ENCODE peak calls at places on chromosomes 2 and 18, in four cellular contexts. R, V, Y and E are unnamed samples. For H3K27me3 and H3K4me1, the result is how much of the 10 kb centered on the place peaks cover.

GRCh38 chr18:76584414-76585310 is 89.6 kb upstream of the ZNF516 start:
- DNase-seq in V (no peak), Y (no peak), R (no peak), E (no peak)

GRCh38 chr2:18583905-18584607 is 5.3 kb downstream of the NT5C1B start:
- DNase-seq in V (no peak), Y (no peak), R (no peak), E (no peak)

GRCh38 chr2:113876503-113877387 is 13.1 kb upstream of the ACTR3 start:
- DNase-seq in V (no peak), R (peak), Y (no peak), E (peak)

GRCh38 chr2:74944987-74945782 is 13.3 kb upstream of the POLE4 start:
- DNase-seq in R (no peak), Y (no peak), V (no peak), E (no peak)

GRCh38 chr18:28584726-28585125 is 407.8 kb upstream of the CDH2 start:
- DNase-seq in V (no peak), Y (no peak), R (no peak), E (no peak)

GRCh38 chr2:101958071-101958470 is 33.7 kb upstream of the IL1R2 start:
- DNase-seq in R (no peak), Y (no peak), V (no peak), E (no peak)

GRCh38 chr2:223970343-223971128 is 13.3 kb downstream of the MRPL44 start:
- DNase-seq in V (no peak), R (peak), Y (peak), E (peak)

GRCh38 chr2:234071664-234072063 is 21.2 kb downstream of the SPP2 start:
- DNase-seq in Y (no peak), R (no peak), V (no peak), E (no peak)

GRCh38 chr2:235724964-235725603 is 231.2 kb downstream of the AGAP1 start:
- DNase-seq in V (no peak), Y (peak), R (no peak), E (peak)

GRCh38 chr18:9581667-9582066 is 32.7 kb downstream of the PPP4R1 start:
- DNase-seq in R (no peak), V (no peak), Y (no peak), E (no peak)

GRCh38 chr2:215036314-215036713 is 102.1 kb downstream of the ABCA12 start:
- DNase-seq in V (no peak), R (no peak), Y (no peak), E (no peak)

GRCh38 chr2:199457147-199458016 is at the start of gene SATB2:
- DNase-seq in Y (no peak), V (no peak), R (no peak), E (no peak)

GRCh38 chr18:38930881-38931753 is 1365.5 kb upstream of the CELF4 start:
- DNase-seq in V (no peak), Y (no peak), R (no peak), E (no peak)

GRCh38 chr2:96866986-96867755 is 2.7 kb downstream of the SEMA4C start:
- DNase-seq in R (no peak), V (no peak), Y (no peak), E (no peak)

GRCh38 chr2:48105848-48106247 is 199.6 kb upstream of the FBXO11 start:
- DNase-seq in V (no peak), Y (no peak), R (no peak), E (no peak)

GRCh38 chr18:11955299-11956029 is 25.8 kb upstream of the IMPA2 start:
- DNase-seq in Y (peak), R (peak), V (no peak), E (no peak)

GRCh38 chr2:118774458-118775133 is 72.9 kb downstream of the EN1 start:
- DNase-seq in V (no peak), R (no peak), Y (peak), E (peak)

GRCh38 chr2:43941359-43941758 is 54.4 kb downstream of the LRPPRC start:
- DNase-seq in Y (no peak), R (no peak), V (no peak), E (no peak)

GRCh38 chr2:134623796-134624195 is 95.0 kb downstream of the TMEM163 start:
- DNase-seq in R (no peak), V (no peak), Y (no peak), E (no peak)

GRCh38 chr2:134207589-134208209 is 46.2 kb upstream of the MGAT5 start:
- DNase-seq in V (no peak), R (peak), Y (no peak), E (peak)

GRCh38 chr2:157843935-157844334 is 32.2 kb downstream of the ACVR1 start:
- DNase-seq in Y (no peak), V (no peak), R (no peak), E (no peak)

GRCh38 chr2:207479198-207479785 is 50.5 kb upstream of the CREB1 start:
- DNase-seq in V (no peak), R (peak), Y (no peak), E (no peak)

GRCh38 chr2:42359894-42360483 is 1.0 kb downstream of the COX7A2L start:
- DNase-seq in V (no peak), R (no peak), Y (no peak), E (no peak)

GRCh38 chr18:40607741-40608140 is 1347.3 kb upstream of the PIK3C3 start:
- DNase-seq in V (no peak), Y (no peak), R (no peak), E (no peak)

GRCh38 chr2:144702051-144702450 is 182.1 kb upstream of the ZEB2 start:
- DNase-seq in Y (no peak), R (no peak), V (no peak), E (no peak)

GRCh38 chr2:43127941-43128561 is 98.4 kb downstream of the ZFP36L2 start:
- DNase-seq in V (no peak), Y (no peak), R (no peak), E (no peak)

GRCh38 chr2:109128048-109128465 is 948 bp upstream of the SH3RF3 start:
- DNase-seq in R (peak), Y (peak), V (no peak), E (peak)
- TF ChIP-seq POLR2A in R (no peak), Y (no peak), V (no peak), E (no peak)

GRCh38 chr18:79387615-79388014 is 8.1 kb upstream of the NFATC1 start:
- DNase-seq in V (no peak), Y (no peak), R (no peak), E (no peak)
- H3K27me3 ChIP-seq in V (under half), Y (under half), R (half or more), E (under half)

GRCh38 chr18:75249672-75250470 is 39.3 kb downstream of the TSHZ1 start:
- DNase-seq in R (no peak), Y (peak), V (no peak), E (no peak)
- H3K4me1 ChIP-seq in R (under half), Y (under half), V (half or more), E (under half)

GRCh38 chr2:151095463-151095862 is 166.2 kb downstream of the RBM43 start:
- DNase-seq in Y (no peak), R (no peak), V (no peak), E (no peak)
- TF ChIP-seq POLR2A in Y (no peak), R (no peak), V (no peak), E (no peak)

GRCh38 chr2:178877874-178878273 is 70.7 kb upstream of the TTN start:
- DNase-seq in Y (no peak), R (no peak), V (no peak), E (no peak)
- H3K27me3 ChIP-seq in Y (under half), R (under half), V (under half), E (under half)

GRCh38 chr2:230660294-230661060 is 52.2 kb upstream of the CAB39 start:
- DNase-seq in Y (no peak), R (peak), V (peak), E (peak)
- H3K4me1 ChIP-seq in Y (under half), R (under half), V (under half), E (under half)

GRCh38 chr2:135742307-135742838 is 718 bp downstream of the UBXN4 start:
- DNase-seq in V (no peak), Y (peak), R (peak), E (peak)
- TF ChIP-seq POLR2A in V (no peak), Y (peak), R (no peak), E (no peak)

GRCh38 chr2:222271854-222272253 is 26.9 kb downstream of the PAX3 start:
- DNase-seq in R (no peak), Y (no peak), V (no peak), E (no peak)
- H3K27me3 ChIP-seq in R (under half), Y (under half), V (under half), E (under half)